ENCODE peak calls at places on chromosomes 2 and 18, in nine cellular contexts. One of them, this sample, is unnamed.

GRCh38 chr2:120516323-120517314 is 170.7 kb downstream of the INHBB start:
- DNase-seq in right lobe of liver: peak
- DNase-seq in fibroblast of pulmonary artery: peak
- DNase-seq in coronary artery: no peak
- DNase-seq in GM23248: no peak
- DNase-seq in ACHN: no peak
- DNase-seq in SHP77: no peak
- DNase-seq in NCI-H748 treated with DMSO at 0.1 percent for 48 hours: no peak
- DNase-seq in brain microvascular endothelial cell: no peak
- DNase-seq in this sample: no peak

GRCh38 chr18:46426311-46427047 is 230.5 kb downstream of the LOXHD1 start:
- DNase-seq in right lobe of liver: no peak
- DNase-seq in fibroblast of pulmonary artery: no peak
- DNase-seq in coronary artery: no peak
- DNase-seq in GM23248: no peak
- DNase-seq in ACHN: no peak
- DNase-seq in SHP77: no peak
- DNase-seq in NCI-H748 treated with DMSO at 0.1 percent for 48 hours: no peak
- DNase-seq in brain microvascular endothelial cell: no peak
- DNase-seq in this sample: no peak

GRCh38 chr2:106285237-106285829 is 91.2 kb upstream of the UXS1 start:
- DNase-seq in right lobe of liver: no peak
- DNase-seq in fibroblast of pulmonary artery: no peak
- DNase-seq in coronary artery: no peak
- DNase-seq in GM23248: no peak
- DNase-seq in ACHN: no peak
- DNase-seq in SHP77: no peak
- DNase-seq in NCI-H748 treated with DMSO at 0.1 percent for 48 hours: no peak
- DNase-seq in brain microvascular endothelial cell: no peak
- DNase-seq in this sample: no peak

GRCh38 chr2:127594116-127594591 is 51.8 kb upstream of the GPR17 start:
- DNase-seq in right lobe of liver: no peak
- DNase-seq in fibroblast of pulmonary artery: no peak
- DNase-seq in coronary artery: peak
- DNase-seq in GM23248: no peak
- DNase-seq in ACHN: no peak
- DNase-seq in SHP77: no peak
- DNase-seq in NCI-H748 treated with DMSO at 0.1 percent for 48 hours: no peak
- DNase-seq in brain microvascular endothelial cell: no peak
- DNase-seq in this sample: no peak

GRCh38 chr2:84495539-84496146 is 20.7 kb upstream of the DNAH6 start:
- DNase-seq in right lobe of liver: no peak
- DNase-seq in fibroblast of pulmonary artery: peak
- DNase-seq in coronary artery: no peak
- DNase-seq in GM23248: peak
- DNase-seq in ACHN: peak
- DNase-seq in SHP77: peak
- DNase-seq in NCI-H748 treated with DMSO at 0.1 percent for 48 hours: peak
- DNase-seq in brain microvascular endothelial cell: peak
- DNase-seq in this sample: peak

GRCh38 chr18:59823611-59824195 is 76.1 kb upstream of the PMAIP1 start:
- DNase-seq in right lobe of liver: peak
- DNase-seq in fibroblast of pulmonary artery: peak
- DNase-seq in coronary artery: no peak
- DNase-seq in GM23248: peak
- DNase-seq in ACHN: peak
- DNase-seq in SHP77: peak
- DNase-seq in NCI-H748 treated with DMSO at 0.1 percent for 48 hours: peak
- DNase-seq in brain microvascular endothelial cell: peak
- DNase-seq in this sample: peak

GRCh38 chr2:156908825-156909224 is 348.7 kb upstream of the GALNT5 start:
- DNase-seq in right lobe of liver: no peak
- DNase-seq in fibroblast of pulmonary artery: peak
- DNase-seq in coronary artery: no peak
- DNase-seq in GM23248: peak
- DNase-seq in ACHN: peak
- DNase-seq in SHP77: no peak
- DNase-seq in NCI-H748 treated with DMSO at 0.1 percent for 48 hours: no peak
- DNase-seq in brain microvascular endothelial cell: peak
- DNase-seq in this sample: no peak

GRCh38 chr2:38620282-38620977 is 17.7 kb upstream of the HNRNPLL start:
- DNase-seq in right lobe of liver: no peak
- DNase-seq in fibroblast of pulmonary artery: peak
- DNase-seq in coronary artery: no peak
- DNase-seq in GM23248: peak
- DNase-seq in ACHN: no peak
- DNase-seq in SHP77: peak
- DNase-seq in NCI-H748 treated with DMSO at 0.1 percent for 48 hours: peak
- DNase-seq in brain microvascular endothelial cell: peak
- DNase-seq in this sample: peak

GRCh38 chr2:17800219-17800618 is 16.0 kb upstream of the MSGN1 start:
- DNase-seq in right lobe of liver: no peak
- DNase-seq in fibroblast of pulmonary artery: peak
- DNase-seq in coronary artery: no peak
- DNase-seq in GM23248: peak
- DNase-seq in ACHN: no peak
- DNase-seq in SHP77: no peak
- DNase-seq in NCI-H748 treated with DMSO at 0.1 percent for 48 hours: no peak
- DNase-seq in brain microvascular endothelial cell: no peak
- DNase-seq in this sample: no peak

GRCh38 chr2:39411186-39411944 is 25.7 kb downstream of the MAP4K3 start:
- DNase-seq in right lobe of liver: no peak
- DNase-seq in fibroblast of pulmonary artery: peak
- DNase-seq in coronary artery: no peak
- DNase-seq in GM23248: peak
- DNase-seq in ACHN: peak
- DNase-seq in SHP77: no peak
- DNase-seq in NCI-H748 treated with DMSO at 0.1 percent for 48 hours: no peak
- DNase-seq in brain microvascular endothelial cell: peak
- DNase-seq in this sample: no peak

GRCh38 chr2:168166902-168167510 is 80.4 kb downstream of the STK39 start:
- DNase-seq in right lobe of liver: no peak
- DNase-seq in fibroblast of pulmonary artery: peak
- DNase-seq in coronary artery: no peak
- DNase-seq in GM23248: peak
- DNase-seq in ACHN: peak
- DNase-seq in SHP77: no peak
- DNase-seq in NCI-H748 treated with DMSO at 0.1 percent for 48 hours: no peak
- DNase-seq in brain microvascular endothelial cell: peak
- DNase-seq in this sample: no peak

GRCh38 chr2:144081272-144081671 is 438.6 kb downstream of the ZEB2 start:
- DNase-seq in right lobe of liver: no peak
- DNase-seq in fibroblast of pulmonary artery: no peak
- DNase-seq in coronary artery: no peak
- DNase-seq in GM23248: no peak
- DNase-seq in ACHN: no peak
- DNase-seq in SHP77: no peak
- DNase-seq in NCI-H748 treated with DMSO at 0.1 percent for 48 hours: no peak
- DNase-seq in brain microvascular endothelial cell: no peak
- DNase-seq in this sample: no peak

GRCh38 chr2:112784199-112785189 is at the start of gene IL1A:
- DNase-seq in right lobe of liver: no peak
- DNase-seq in fibroblast of pulmonary artery: peak
- DNase-seq in coronary artery: no peak
- DNase-seq in GM23248: peak
- DNase-seq in ACHN: no peak
- DNase-seq in SHP77: no peak
- DNase-seq in NCI-H748 treated with DMSO at 0.1 percent for 48 hours: no peak
- DNase-seq in brain microvascular endothelial cell: peak
- DNase-seq in this sample: no peak

GRCh38 chr2:174711206-174711605 is 53.1 kb downstream of the CHRNA1 start:
- DNase-seq in right lobe of liver: no peak
- DNase-seq in fibroblast of pulmonary artery: peak
- DNase-seq in coronary artery: peak
- DNase-seq in GM23248: peak
- DNase-seq in ACHN: no peak
- DNase-seq in SHP77: no peak
- DNase-seq in NCI-H748 treated with DMSO at 0.1 percent for 48 hours: no peak
- DNase-seq in brain microvascular endothelial cell: peak
- DNase-seq in this sample: no peak

GRCh38 chr18:8750954-8751415 is 45.6 kb downstream of the MTCL1 start:
- DNase-seq in right lobe of liver: no peak
- DNase-seq in fibroblast of pulmonary artery: peak
- DNase-seq in coronary artery: peak
- DNase-seq in GM23248: peak
- DNase-seq in ACHN: no peak
- DNase-seq in SHP77: no peak
- DNase-seq in NCI-H748 treated with DMSO at 0.1 percent for 48 hours: no peak
- DNase-seq in brain microvascular endothelial cell: peak
- DNase-seq in this sample: peak

GRCh38 chr2:204282525-204282924 is 262.8 kb upstream of the PARD3B start:
- DNase-seq in right lobe of liver: no peak
- DNase-seq in fibroblast of pulmonary artery: no peak
- DNase-seq in coronary artery: no peak
- DNase-seq in GM23248: no peak
- DNase-seq in ACHN: peak
- DNase-seq in SHP77: no peak
- DNase-seq in NCI-H748 treated with DMSO at 0.1 percent for 48 hours: no peak
- DNase-seq in brain microvascular endothelial cell: no peak
- DNase-seq in this sample: no peak

GRCh38 chr2:98805412-98806265 is 74.7 kb upstream of the MGAT4A start:
- DNase-seq in right lobe of liver: peak
- DNase-seq in fibroblast of pulmonary artery: peak
- DNase-seq in coronary artery: peak
- DNase-seq in GM23248: peak
- DNase-seq in ACHN: no peak
- DNase-seq in SHP77: no peak
- DNase-seq in NCI-H748 treated with DMSO at 0.1 percent for 48 hours: no peak
- DNase-seq in brain microvascular endothelial cell: peak
- DNase-seq in this sample: peak

GRCh38 chr2:47653909-47654789 is 128.8 kb upstream of the MSH6 start:
- DNase-seq in right lobe of liver: no peak
- DNase-seq in fibroblast of pulmonary artery: peak
- DNase-seq in coronary artery: no peak
- DNase-seq in GM23248: no peak
- DNase-seq in ACHN: no peak
- DNase-seq in SHP77: peak
- DNase-seq in NCI-H748 treated with DMSO at 0.1 percent for 48 hours: no peak
- DNase-seq in brain microvascular endothelial cell: peak
- DNase-seq in this sample: no peak

GRCh38 chr2:79849241-79849640 is 336.4 kb downstream of the CTNNA2 start:
- DNase-seq in right lobe of liver: no peak
- DNase-seq in fibroblast of pulmonary artery: no peak
- DNase-seq in coronary artery: no peak
- DNase-seq in GM23248: no peak
- DNase-seq in ACHN: no peak
- DNase-seq in SHP77: no peak
- DNase-seq in NCI-H748 treated with DMSO at 0.1 percent for 48 hours: no peak
- DNase-seq in brain microvascular endothelial cell: no peak
- DNase-seq in this sample: no peak

GRCh38 chr2:116696223-116696622 is 1118.3 kb upstream of the DDX18 start:
- DNase-seq in right lobe of liver: no peak
- DNase-seq in fibroblast of pulmonary artery: no peak
- DNase-seq in coronary artery: no peak
- DNase-seq in GM23248: no peak
- DNase-seq in ACHN: no peak
- DNase-seq in SHP77: no peak
- DNase-seq in NCI-H748 treated with DMSO at 0.1 percent for 48 hours: peak
- DNase-seq in brain microvascular endothelial cell: no peak
- DNase-seq in this sample: no peak

GRCh38 chr2:85584354-85584856 is at the start of gene VAMP5:
- DNase-seq in right lobe of liver: peak
- DNase-seq in fibroblast of pulmonary artery: no peak
- DNase-seq in coronary artery: no peak
- DNase-seq in GM23248: peak
- DNase-seq in ACHN: peak
- DNase-seq in SHP77: no peak
- DNase-seq in NCI-H748 treated with DMSO at 0.1 percent for 48 hours: no peak
- DNase-seq in brain microvascular endothelial cell: no peak
- DNase-seq in this sample: no peak

GRCh38 chr2:213246665-213247281 is 37.5 kb upstream of the SPAG16 start:
- DNase-seq in right lobe of liver: no peak
- DNase-seq in fibroblast of pulmonary artery: peak
- DNase-seq in coronary artery: no peak
- DNase-seq in GM23248: peak
- DNase-seq in ACHN: peak
- DNase-seq in SHP77: no peak
- DNase-seq in NCI-H748 treated with DMSO at 0.1 percent for 48 hours: peak
- DNase-seq in brain microvascular endothelial cell: no peak
- DNase-seq in this sample: peak

GRCh38 chr2:241842067-241842415 is 16.7 kb downstream of the PDCD1 start:
- DNase-seq in right lobe of liver: no peak
- DNase-seq in fibroblast of pulmonary artery: no peak
- DNase-seq in coronary artery: no peak
- DNase-seq in GM23248: no peak
- DNase-seq in ACHN: no peak
- DNase-seq in SHP77: no peak
- DNase-seq in NCI-H748 treated with DMSO at 0.1 percent for 48 hours: no peak
- DNase-seq in brain microvascular endothelial cell: no peak
- DNase-seq in this sample: no peak

GRCh38 chr2:143333168-143333791 is 204.1 kb downstream of the ARHGAP15 start:
- DNase-seq in right lobe of liver: no peak
- DNase-seq in fibroblast of pulmonary artery: no peak
- DNase-seq in coronary artery: no peak
- DNase-seq in GM23248: no peak
- DNase-seq in ACHN: no peak
- DNase-seq in SHP77: no peak
- DNase-seq in NCI-H748 treated with DMSO at 0.1 percent for 48 hours: no peak
- DNase-seq in brain microvascular endothelial cell: no peak
- DNase-seq in this sample: no peak

This sample was measured in fibroblast of the conjunctiva.